ENCODE peak calls at places on chromosomes 4 and X, in seven cellular contexts. R is activated gamma-delta T cell treated with Interleukin-2 at 50 U/mL for 16 hours; O is activated T-cell treated with anti-CD3 and anti-CD28 coated beads for 48 hours; Z is stimulated activated CD8-positive, alpha-beta memory T cell treated with anti-CD3 and anti-CD28 coated beads, Interleukin-15, amount 100 ng/mL, for 4 hours; A is epithelial cell of esophagus; C is right lobe of liver; X is T-helper 22 cell. S is an unnamed sample.

GRCh38 chrX:40733691-40734090 is 1.7 kb downstream of the MED14 start:
- DNase-seq in A (no peak), R (no peak), Z (no peak), X (no peak), O (no peak), C (no peak), S (no peak)

GRCh38 chr4:24071612-24072372 is 181.9 kb upstream of the PPARGC1A start:
- DNase-seq in O (no peak), X (no peak), A (no peak), R (no peak), C (no peak), Z (no peak), S (no peak)

GRCh38 chr4:148062301-148062950 is 330.5 kb downstream of the ARHGAP10 start:
- DNase-seq in X (no peak), C (no peak), A (no peak), O (no peak), R (no peak), Z (no peak), S (no peak)

GRCh38 chr4:84177831-84178230 is 321.3 kb downstream of the NKX6-1 start:
- DNase-seq in X (no peak), A (peak; percentile 54), R (no peak), C (no peak), O (no peak), Z (no peak), S (no peak)

GRCh38 chr4:179110816-179111215 is 1668.6 kb upstream of the AGA start:
- DNase-seq in R (no peak), A (no peak), O (no peak), Z (no peak), C (no peak), X (no peak), S (no peak)

GRCh38 chrX:143635915-143636314 is at the start of gene SLITRK4:
- DNase-seq in A (no peak), R (no peak), O (no peak), C (no peak), Z (no peak), X (no peak), S (no peak)

GRCh38 chr4:52266537-52267137 is 215.5 kb downstream of the SPATA18 start:
- DNase-seq in A (no peak), Z (no peak), X (no peak), R (no peak), O (no peak), C (no peak), S (no peak)

GRCh38 chrX:132209527-132209926 is 9.7 kb downstream of the RAP2C start:
- DNase-seq in X (no peak), A (peak; percentile 46), Z (no peak), R (no peak), C (no peak), O (no peak), S (no peak)

GRCh38 chr4:99473131-99473530 is 37.7 kb upstream of the C4orf17 start:
- DNase-seq in X (no peak), Z (no peak), R (no peak), O (no peak), C (no peak), A (peak; percentile 33), S (no peak)

GRCh38 chrX:118726887-118727685 is at the start of gene IL13RA1:
- DNase-seq in C (peak; percentile 87), Z (no peak), O (peak; percentile 11), X (no peak), A (peak; percentile 87), R (no peak), S (peak; percentile 40)

GRCh38 chr4:26257850-26258249 is 63.0 kb upstream of the RBPJ start:
- DNase-seq in O (no peak), C (no peak), X (no peak), Z (no peak), R (no peak), A (no peak), S (no peak)

GRCh38 chr4:10569491-10569890 is 112.3 kb upstream of the ZNF518B start:
- DNase-seq in Z (no peak), R (no peak), A (no peak), C (no peak), X (no peak), O (no peak), S (no peak)

GRCh38 chr4:176043838-176044588 is 21.6 kb upstream of the WDR17 start:
- DNase-seq in A (no peak), R (no peak), X (no peak), O (no peak), Z (no peak), C (no peak), S (no peak)

GRCh38 chrX:69196666-69197065 is 31.4 kb upstream of the PJA1 start:
- DNase-seq in R (no peak), C (no peak), O (no peak), A (no peak), X (no peak), Z (no peak), S (no peak)

GRCh38 chrX:71118032-71118984 is at the start of gene MED12:
- DNase-seq in R (peak; percentile 78), C (peak; percentile 85), X (peak; percentile 67), O (peak; percentile 78), Z (peak; percentile 56), A (peak; percentile 61), S (peak; percentile 33)

GRCh38 chr4:3766791-3767561 is 791 bp downstream of the ADRA2C start:
- DNase-seq in C (no peak), Z (no peak), X (no peak), O (no peak), A (peak; percentile 1), R (no peak), S (no peak)

GRCh38 chrX:40420899-40421729 is 159.7 kb upstream of the ATP6AP2 start:
- DNase-seq in R (no peak), O (no peak), Z (no peak), A (no peak), C (no peak), X (no peak), S (no peak)

GRCh38 chr4:4913628-4914027 is 54.2 kb downstream of the MSX1 start:
- DNase-seq in O (no peak), Z (no peak), R (no peak), X (no peak), C (no peak), A (no peak), S (no peak)

GRCh38 chrX:149513713-149514427 is 8.8 kb upstream of the IDS start:
- DNase-seq in O (no peak), X (no peak), Z (no peak), A (no peak), C (no peak), R (no peak), S (no peak)

GRCh38 chrX:10534611-10535010 is 85.8 kb downstream of the MID1 start:
- DNase-seq in O (no peak), X (no peak), C (no peak), R (no peak), Z (no peak), A (no peak), S (no peak)

GRCh38 chrX:114127005-114127404 is 456.9 kb upstream of the HTR2C start:
- DNase-seq in R (no peak), Z (no peak), A (no peak), C (no peak), O (no peak), X (no peak), S (no peak)

GRCh38 chr4:113881256-113881655 is 98.2 kb downstream of the ARSJ start:
- DNase-seq in X (no peak), Z (no peak), C (no peak), O (no peak), R (no peak), A (peak; percentile 67), S (no peak)

GRCh38 chrX:131816551-131817136 is 206.5 kb upstream of the STK26 start:
- DNase-seq in A (no peak), O (peak; percentile 27), R (peak; percentile 83), X (peak; percentile 76), Z (peak; percentile 30), C (peak; percentile 61), S (peak; percentile 43)

GRCh38 chr4:185227131-185227551 is 17.7 kb downstream of the SNX25 start:
- DNase-seq in O (no peak), R (no peak), Z (no peak), C (no peak), A (no peak), X (no peak), S (peak; percentile 70)

GRCh38 chr4:157576671-157577070 is 356.1 kb downstream of the GRIA2 start:
- DNase-seq in X (no peak), O (no peak), C (no peak), Z (no peak), R (no peak), A (no peak), S (no peak)

GRCh38 chr4:102299302-102299701 is 46.0 kb downstream of the SLC39A8 start:
- DNase-seq in Z (no peak), C (no peak), A (no peak), O (no peak), X (no peak), R (no peak), S (no peak)

GRCh38 chr4:118173956-118174355 is 139.7 kb downstream of the NDST3 start:
- DNase-seq in C (no peak), A (no peak), X (no peak), R (no peak), O (no peak), Z (no peak), S (no peak)

GRCh38 chrX:2351999-2352995 is 148.5 kb downstream of the DHRSX start:
- DNase-seq in X (no peak), O (peak; percentile 8), A (peak; percentile 84), C (no peak), Z (no peak), R (no peak), S (no peak)

GRCh38 chr4:2800691-2801596 is 8.1 kb downstream of the SH3BP2 start:
- DNase-seq in Z (no peak), A (no peak), X (no peak), R (no peak), O (no peak), C (peak; percentile 86), S (peak; percentile 62)

GRCh38 chr4:122798101-122798500 is 28.5 kb upstream of the FGF2 start:
- DNase-seq in Z (no peak), R (no peak), C (no peak), X (no peak), O (no peak), A (peak; percentile 89), S (no peak)

GRCh38 chr4:16082038-16082423 is 1.8 kb downstream of the PROM1 start:
- DNase-seq in C (no peak), O (no peak), A (no peak), X (no peak), Z (no peak), R (no peak), S (no peak)

GRCh38 chr4:139790291-139790690 is 124.7 kb downstream of the MGST2 start:
- DNase-seq in R (no peak), Z (no peak), X (no peak), O (no peak), A (no peak), C (no peak), S (no peak)

GRCh38 chr4:185591679-185592141 is 56.4 kb upstream of the PDLIM3 start:
- DNase-seq in R (no peak), C (no peak), X (no peak), Z (no peak), O (no peak), A (peak; percentile 73), S (no peak)

GRCh38 chrX:43560247-43560946 is 95.7 kb upstream of the MAOA start:
- DNase-seq in Z (no peak), R (no peak), O (no peak), C (no peak), A (peak; percentile 5), X (no peak), S (no peak)

GRCh38 chrX:133538148-133538547 is 122.9 kb upstream of the GPC4 start:
- DNase-seq in X (no peak), R (no peak), A (no peak), C (no peak), Z (no peak), O (no peak), S (no peak)

S was measured in ascending aorta.